ENCODE peak calls at places on chromosome X, in four cellular contexts. One of them, this sample, is unnamed.
A peak's percentile ranks its signal among the peaks of the same experiment; 100 is the strongest.

GRCh38 chrX:11998944-11999343 is 139.3 kb upstream of the FRMPD4 start:
- DNase-seq in mammary epithelial cell: no peak
- DNase-seq in kidney: no peak
- DNase-seq in cardiac muscle cell: no peak
- DNase-seq in this sample: no peak

GRCh38 chrX:73877687-73878086 is 314.7 kb downstream of the CHIC1 start:
- DNase-seq in mammary epithelial cell: no peak
- DNase-seq in kidney: no peak
- DNase-seq in cardiac muscle cell: no peak
- DNase-seq in this sample: no peak

GRCh38 chrX:85243155-85243554 is 424 bp downstream of the SATL1 start:
- DNase-seq in mammary epithelial cell: no peak
- DNase-seq in kidney: no peak
- DNase-seq in cardiac muscle cell: no peak
- DNase-seq in this sample: no peak

GRCh38 chrX:48472225-48472624 is 2.2 kb upstream of the SLC38A5 start:
- DNase-seq in mammary epithelial cell: no peak
- DNase-seq in kidney: peak; percentile 21
- DNase-seq in cardiac muscle cell: no peak
- DNase-seq in this sample: no peak

GRCh38 chrX:30865020-30865419 is 24.0 kb downstream of the TAB3 start:
- DNase-seq in mammary epithelial cell: peak; percentile 21
- DNase-seq in kidney: no peak
- DNase-seq in cardiac muscle cell: peak; percentile 32
- DNase-seq in this sample: no peak

GRCh38 chrX:108426262-108426661 is 12.0 kb downstream of the COL4A6 start:
- DNase-seq in mammary epithelial cell: no peak
- DNase-seq in kidney: no peak
- DNase-seq in cardiac muscle cell: no peak
- DNase-seq in this sample: no peak

GRCh38 chrX:129043138-129043537 is 480.2 kb downstream of the SMARCA1 start:
- DNase-seq in mammary epithelial cell: no peak
- DNase-seq in kidney: no peak
- DNase-seq in cardiac muscle cell: no peak
- DNase-seq in this sample: no peak

GRCh38 chrX:44906041-44906440 is 33.1 kb downstream of the KDM6A start:
- DNase-seq in mammary epithelial cell: no peak
- DNase-seq in kidney: no peak
- DNase-seq in cardiac muscle cell: no peak
- DNase-seq in this sample: no peak

GRCh38 chrX:70525733-70526132 is 81.1 kb downstream of the DLG3 start:
- DNase-seq in mammary epithelial cell: no peak
- DNase-seq in kidney: no peak
- DNase-seq in cardiac muscle cell: no peak
- DNase-seq in this sample: peak; percentile 77

GRCh38 chrX:11867610-11868345 is 109.7 kb downstream of the MSL3 start:
- DNase-seq in mammary epithelial cell: no peak
- DNase-seq in kidney: no peak
- DNase-seq in cardiac muscle cell: no peak
- DNase-seq in this sample: no peak

GRCh38 chrX:9464435-9465371 is at the start of gene TBL1X:
- DNase-seq in mammary epithelial cell: no peak
- DNase-seq in kidney: peak; percentile 87
- DNase-seq in cardiac muscle cell: peak; percentile 82
- DNase-seq in this sample: peak; percentile 58

GRCh38 chrX:39972340-39972739 is 125.4 kb downstream of the BCOR start:
- DNase-seq in mammary epithelial cell: no peak
- DNase-seq in kidney: no peak
- DNase-seq in cardiac muscle cell: no peak
- DNase-seq in this sample: no peak

GRCh38 chrX:12901486-12901885 is 4.9 kb upstream of the TLR8 start:
- DNase-seq in mammary epithelial cell: peak; percentile 48
- DNase-seq in kidney: peak; percentile 78
- DNase-seq in cardiac muscle cell: peak; percentile 40
- DNase-seq in this sample: peak; percentile 62

GRCh38 chrX:9923357-9923756 is 43.8 kb upstream of the CLDN34 start:
- DNase-seq in mammary epithelial cell: no peak
- DNase-seq in kidney: no peak
- DNase-seq in cardiac muscle cell: no peak
- DNase-seq in this sample: no peak

GRCh38 chrX:30533261-30533660 is 44.3 kb downstream of the TASL start:
- DNase-seq in mammary epithelial cell: peak; percentile 7
- DNase-seq in kidney: no peak
- DNase-seq in cardiac muscle cell: no peak
- DNase-seq in this sample: no peak

GRCh38 chrX:95678679-95679078 is 1006.0 kb upstream of the DIAPH2 start:
- DNase-seq in mammary epithelial cell: no peak
- DNase-seq in kidney: no peak
- DNase-seq in cardiac muscle cell: no peak
- DNase-seq in this sample: no peak

GRCh38 chrX:47232803-47233332 is at the start of gene USP11:
- DNase-seq in mammary epithelial cell: no peak
- DNase-seq in kidney: peak; percentile 88
- DNase-seq in cardiac muscle cell: peak; percentile 75
- DNase-seq in this sample: no peak

GRCh38 chrX:15973941-15974340 is 119.3 kb upstream of the AP1S2 start:
- DNase-seq in mammary epithelial cell: no peak
- DNase-seq in kidney: peak; percentile 61
- DNase-seq in cardiac muscle cell: no peak
- DNase-seq in this sample: no peak

GRCh38 chrX:18415386-18415785 is 10.0 kb upstream of the CDKL5 start:
- DNase-seq in mammary epithelial cell: no peak
- DNase-seq in kidney: no peak
- DNase-seq in cardiac muscle cell: no peak
- DNase-seq in this sample: no peak

GRCh38 chrX:95071621-95072020 is 1397.6 kb downstream of the FAM133A start:
- DNase-seq in mammary epithelial cell: peak; percentile 54
- DNase-seq in kidney: no peak
- DNase-seq in cardiac muscle cell: no peak
- DNase-seq in this sample: no peak

GRCh38 chrX:118153270-118153669 is 36.7 kb upstream of the KLHL13 start:
- DNase-seq in mammary epithelial cell: no peak
- DNase-seq in kidney: no peak
- DNase-seq in cardiac muscle cell: peak; percentile 4
- DNase-seq in this sample: no peak

GRCh38 chrX:32572644-32573043 is 638.7 kb downstream of the DMD start:
- DNase-seq in mammary epithelial cell: no peak
- DNase-seq in kidney: no peak
- DNase-seq in cardiac muscle cell: no peak
- DNase-seq in this sample: no peak

GRCh38 chrX:11665144-11666040 is at the start of gene ARHGAP6:
- DNase-seq in mammary epithelial cell: peak; percentile 39
- DNase-seq in kidney: peak; percentile 85
- DNase-seq in cardiac muscle cell: peak; percentile 78
- DNase-seq in this sample: peak; percentile 33

GRCh38 chrX:44244008-44244407 is 99.5 kb downstream of the EFHC2 start:
- DNase-seq in mammary epithelial cell: peak; percentile 26
- DNase-seq in kidney: no peak
- DNase-seq in cardiac muscle cell: peak; percentile 3
- DNase-seq in this sample: no peak

GRCh38 chrX:75746891-75747639 is 38.0 kb downstream of the MAGEE2 start:
- DNase-seq in mammary epithelial cell: no peak
- DNase-seq in kidney: peak; percentile 65
- DNase-seq in cardiac muscle cell: peak; percentile 62
- DNase-seq in this sample: peak; percentile 51

GRCh38 chrX:154349359-154349935 is 25.0 kb downstream of the FLNA start:
- DNase-seq in mammary epithelial cell: no peak
- DNase-seq in kidney: peak; percentile 76
- DNase-seq in cardiac muscle cell: peak; percentile 0
- DNase-seq in this sample: peak; percentile 37

GRCh38 chrX:35098419-35098818 is 155.8 kb downstream of the FAM47B start:
- DNase-seq in mammary epithelial cell: no peak
- DNase-seq in kidney: no peak
- DNase-seq in cardiac muscle cell: no peak
- DNase-seq in this sample: no peak

GRCh38 chrX:101485212-101486064 is at the start of gene ARMCX4:
- DNase-seq in mammary epithelial cell: peak; percentile 18
- DNase-seq in kidney: peak; percentile 84
- DNase-seq in cardiac muscle cell: peak; percentile 80
- DNase-seq in this sample: peak; percentile 55

GRCh38 chrX:154063234-154063633 is 34.3 kb downstream of the MECP2 start:
- DNase-seq in mammary epithelial cell: no peak
- DNase-seq in kidney: no peak
- DNase-seq in cardiac muscle cell: no peak
- DNase-seq in this sample: no peak

GRCh38 chrX:153739754-153740486 is 15.3 kb downstream of the ABCD1 start:
- DNase-seq in mammary epithelial cell: peak; percentile 60
- DNase-seq in kidney: no peak
- DNase-seq in cardiac muscle cell: no peak
- DNase-seq in this sample: no peak

GRCh38 chrX:112642349-112642748 is 37.4 kb downstream of the LHFPL1 start:
- DNase-seq in mammary epithelial cell: peak; percentile 43
- DNase-seq in kidney: no peak
- DNase-seq in cardiac muscle cell: peak; percentile 77
- DNase-seq in this sample: no peak

GRCh38 chrX:74523870-74524735 is 90.3 kb downstream of the RLIM start:
- DNase-seq in mammary epithelial cell: peak; percentile 29
- DNase-seq in kidney: no peak
- DNase-seq in cardiac muscle cell: no peak
- DNase-seq in this sample: no peak

GRCh38 chrX:136268051-136269048 is 17.1 kb upstream of the MAP7D3 start:
- DNase-seq in mammary epithelial cell: no peak
- DNase-seq in kidney: no peak
- DNase-seq in cardiac muscle cell: peak; percentile 39
- DNase-seq in this sample: no peak

GRCh38 chrX:14936561-14936960 is 63.3 kb downstream of the MOSPD2 start:
- DNase-seq in mammary epithelial cell: peak; percentile 70
- DNase-seq in kidney: no peak
- DNase-seq in cardiac muscle cell: no peak
- DNase-seq in this sample: peak; percentile 35

GRCh38 chrX:103442536-103442901 is 66.2 kb downstream of the BEX3 start:
- DNase-seq in mammary epithelial cell: peak; percentile 82
- DNase-seq in kidney: no peak
- DNase-seq in cardiac muscle cell: no peak
- DNase-seq in this sample: no peak

GRCh38 chrX:50941638-50942037 is 31.1 kb downstream of the BMP15 start:
- DNase-seq in mammary epithelial cell: no peak
- DNase-seq in kidney: no peak
- DNase-seq in cardiac muscle cell: no peak
- DNase-seq in this sample: no peak
- TF ChIP-seq CTCF in mammary epithelial cell: peak; percentile 63
- TF ChIP-seq CTCF in kidney: no peak
- TF ChIP-seq CTCF in cardiac muscle cell: peak; percentile 31
- TF ChIP-seq CTCF in this sample: peak; percentile 32

GRCh38 chrX:130896026-130896425 is 7.0 kb downstream of the ENOX2 start:
- DNase-seq in mammary epithelial cell: no peak
- DNase-seq in kidney: no peak
- DNase-seq in cardiac muscle cell: no peak
- DNase-seq in this sample: no peak

GRCh38 chrX:130896816-130897508 is 6.0 kb downstream of the ENOX2 start:
- DNase-seq in mammary epithelial cell: no peak
- DNase-seq in kidney: no peak
- DNase-seq in cardiac muscle cell: no peak
- DNase-seq in this sample: no peak

GRCh38 chrX:130893356-130894085 is 9.5 kb downstream of the ENOX2 start:
- DNase-seq in mammary epithelial cell: no peak
- DNase-seq in kidney: no peak
- DNase-seq in cardiac muscle cell: no peak
- DNase-seq in this sample: no peak

DNA sequence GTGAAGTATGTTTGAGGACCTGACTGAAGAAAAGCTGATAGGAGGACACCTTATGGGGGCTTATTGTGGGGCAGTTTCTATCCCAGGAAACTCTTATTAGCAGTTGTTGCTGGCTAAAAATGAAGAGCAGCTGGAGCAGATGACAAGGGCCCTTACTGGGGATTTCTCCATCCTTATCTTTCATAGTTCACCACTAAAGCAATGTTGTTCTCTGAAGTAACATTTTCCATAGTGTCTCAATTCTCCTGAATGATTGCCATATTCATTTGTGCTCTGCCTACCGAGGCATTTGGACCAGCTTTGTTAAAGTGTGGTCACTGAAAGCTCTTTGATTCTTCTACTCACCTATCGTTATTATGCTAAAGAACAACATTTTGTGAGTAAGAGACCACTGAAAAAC is 7.7 kb downstream of the ENOX2 start:
- DNase-seq in mammary epithelial cell: no peak
- DNase-seq in kidney: no peak
- DNase-seq in cardiac muscle cell: no peak
- DNase-seq in this sample: no peak
- H3K27ac ChIP-seq in mammary epithelial cell: no peak overlapping the region
- H3K27ac ChIP-seq in kidney: no peak overlapping the region
- H3K27ac ChIP-seq in cardiac muscle cell: peak overlapping the region; percentile 79
- H3K27ac ChIP-seq in this sample: no peak overlapping the region

DNA sequence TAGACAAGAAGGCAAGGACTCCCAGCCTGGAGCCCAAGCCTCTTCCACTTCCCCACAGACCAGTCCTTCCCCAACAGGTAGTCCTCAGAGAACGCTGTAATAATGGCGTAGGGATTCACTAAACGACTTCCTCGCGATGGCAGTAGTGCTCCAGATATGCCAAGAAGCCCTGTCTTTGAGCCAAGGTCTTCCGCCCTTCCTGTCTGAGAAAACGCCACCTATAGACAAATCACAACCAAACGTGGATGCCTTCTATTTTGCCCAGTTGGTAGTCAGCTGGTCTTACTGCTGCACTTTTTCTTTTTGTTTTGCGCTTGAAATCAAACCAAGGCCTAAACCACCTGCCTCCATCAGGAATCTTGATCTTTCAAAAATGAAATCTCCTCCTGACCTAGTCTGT is 203.3 kb downstream of the OR13H1 start:
- DNase-seq in mammary epithelial cell: peak; percentile 81
- DNase-seq in kidney: no peak
- DNase-seq in cardiac muscle cell: no peak
- DNase-seq in this sample: no peak
- TF ChIP-seq CTCF in mammary epithelial cell: peak; percentile 58
- TF ChIP-seq CTCF in kidney: no peak
- TF ChIP-seq CTCF in cardiac muscle cell: no peak
- TF ChIP-seq CTCF in this sample: no peak

GRCh38 chrX:151816914-151817313 is 82.4 kb downstream of the CNGA2 start:
- DNase-seq in mammary epithelial cell: no peak
- DNase-seq in kidney: no peak
- DNase-seq in cardiac muscle cell: no peak
- DNase-seq in this sample: no peak

GRCh38 chrX:151821226-151821625 is 86.7 kb downstream of the CNGA2 start:
- DNase-seq in mammary epithelial cell: no peak
- DNase-seq in kidney: no peak
- DNase-seq in cardiac muscle cell: no peak
- DNase-seq in this sample: no peak

GRCh38 chrX:151814767-151815166 is 80.2 kb downstream of the CNGA2 start:
- DNase-seq in mammary epithelial cell: no peak
- DNase-seq in kidney: no peak
- DNase-seq in cardiac muscle cell: no peak
- DNase-seq in this sample: no peak

GRCh38 chrX:151818828-151819227 is 84.3 kb downstream of the CNGA2 start:
- DNase-seq in mammary epithelial cell: no peak
- DNase-seq in kidney: no peak
- DNase-seq in cardiac muscle cell: no peak
- DNase-seq in this sample: no peak

DNA sequence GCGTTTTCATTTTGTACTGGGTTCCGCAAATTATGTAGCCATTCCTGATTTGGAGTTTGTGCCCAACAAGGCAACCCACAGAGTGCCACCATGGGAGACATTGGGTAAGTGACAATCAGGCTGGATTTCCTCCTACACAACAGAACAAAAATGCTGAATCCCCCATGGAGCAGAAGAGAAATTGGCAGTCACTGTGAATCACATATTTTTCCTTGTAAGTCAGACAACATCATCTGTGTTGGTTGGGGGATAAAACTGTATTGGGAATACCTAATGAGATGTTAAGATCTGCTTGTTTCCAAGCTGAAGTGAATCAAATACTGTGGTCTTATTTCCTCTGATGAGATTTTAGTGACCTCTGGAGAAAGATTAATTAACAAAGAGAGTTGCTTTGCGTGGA is 80.9 kb downstream of the CNGA2 start:
- DNase-seq in mammary epithelial cell: no peak
- DNase-seq in kidney: no peak
- DNase-seq in cardiac muscle cell: no peak
- DNase-seq in this sample: no peak
- H3K27ac ChIP-seq in mammary epithelial cell: no peak overlapping the region
- H3K27ac ChIP-seq in kidney: no peak overlapping the region
- H3K27ac ChIP-seq in cardiac muscle cell: no peak overlapping the region
- H3K27ac ChIP-seq in this sample: no peak overlapping the region